ENCODE peak calls at places on chromosomes 11 and 22, in ten cellular contexts. F is endothelial cell of umbilical vein; K is CD8-positive, alpha-beta memory T cell; Z is endodermal cell; B is AG04450; W is naive thymus-derived CD4-positive, alpha-beta T cell; L is thoracic aorta; H is testis; N is stomach; X is right atrium auricular region. G is an unnamed sample. For H3K9me3, the result is how much of the 10 kb centered on the place peaks cover.

GRCh38 chr11:69088676-69089146 is 40.0 kb downstream of the TPCN2 start:
- DNase-seq in X (peak), W (no peak), L (peak), N (peak), F (peak), B (peak), H (peak), Z (peak), K (peak), G (no peak)

GRCh38 chr11:73215191-73216134 is 2.6 kb upstream of the P2RY2 start:
- DNase-seq in N (no peak), Z (no peak), K (no peak), F (no peak), B (no peak), H (no peak), X (no peak), W (no peak), L (no peak), G (no peak)

GRCh38 chr11:68314886-68315580 is 2.6 kb downstream of the LRP5 start:
- DNase-seq in X (no peak), Z (no peak), H (no peak), K (no peak), W (no peak), L (no peak), B (no peak), F (peak), N (no peak), G (no peak)

GRCh38 chr22:40054486-40054885 is 59.7 kb downstream of the FAM83F start:
- DNase-seq in F (no peak), N (no peak), K (no peak), B (no peak), H (no peak), Z (no peak), W (no peak), L (no peak), X (no peak), G (no peak)

GRCh38 chr11:66491315-66491935 is 11.2 kb downstream of the DPP3 start:
- DNase-seq in K (no peak), H (no peak), F (no peak), B (no peak), W (no peak), L (no peak), N (no peak), X (no peak), Z (peak), G (no peak)

GRCh38 chr11:119843760-119844330 is 114.8 kb upstream of the NECTIN1 start:
- DNase-seq in X (no peak), W (no peak), B (no peak), F (no peak), Z (no peak), L (no peak), H (no peak), K (no peak), N (no peak), G (no peak)

GRCh38 chr11:57222239-57222638 is 14.8 kb downstream of the APLNR start:
- DNase-seq in K (no peak), F (peak), B (no peak), N (no peak), L (no peak), H (no peak), X (no peak), W (no peak), Z (no peak), G (no peak)

GRCh38 chr11:125923633-125924032 is 19.3 kb downstream of the DDX25 start:
- DNase-seq in X (no peak), N (no peak), Z (no peak), H (no peak), L (no peak), B (no peak), K (no peak), F (no peak), W (no peak), G (no peak)

GRCh38 chr22:49004484-49005399 is 822.9 kb downstream of the BRD1 start:
- DNase-seq in W (no peak), H (no peak), F (no peak), Z (no peak), X (no peak), N (peak), L (no peak), K (no peak), B (no peak), G (no peak)

GRCh38 chr22:49008682-49009235 is 818.9 kb downstream of the BRD1 start:
- DNase-seq in X (peak), W (no peak), N (peak), H (peak), L (no peak), Z (peak), F (no peak), K (no peak), B (no peak), G (no peak)

GRCh38 chr22:49005557-49005956 is 822.1 kb downstream of the BRD1 start:
- DNase-seq in K (no peak), Z (no peak), N (no peak), W (no peak), L (no peak), F (no peak), B (no peak), H (no peak), X (no peak), G (no peak)

GRCh38 chr22:49007013-49007653 is 820.5 kb downstream of the BRD1 start:
- DNase-seq in H (peak), Z (no peak), W (no peak), B (no peak), K (no peak), N (peak), X (peak), L (no peak), F (no peak), G (no peak)

DNA sequence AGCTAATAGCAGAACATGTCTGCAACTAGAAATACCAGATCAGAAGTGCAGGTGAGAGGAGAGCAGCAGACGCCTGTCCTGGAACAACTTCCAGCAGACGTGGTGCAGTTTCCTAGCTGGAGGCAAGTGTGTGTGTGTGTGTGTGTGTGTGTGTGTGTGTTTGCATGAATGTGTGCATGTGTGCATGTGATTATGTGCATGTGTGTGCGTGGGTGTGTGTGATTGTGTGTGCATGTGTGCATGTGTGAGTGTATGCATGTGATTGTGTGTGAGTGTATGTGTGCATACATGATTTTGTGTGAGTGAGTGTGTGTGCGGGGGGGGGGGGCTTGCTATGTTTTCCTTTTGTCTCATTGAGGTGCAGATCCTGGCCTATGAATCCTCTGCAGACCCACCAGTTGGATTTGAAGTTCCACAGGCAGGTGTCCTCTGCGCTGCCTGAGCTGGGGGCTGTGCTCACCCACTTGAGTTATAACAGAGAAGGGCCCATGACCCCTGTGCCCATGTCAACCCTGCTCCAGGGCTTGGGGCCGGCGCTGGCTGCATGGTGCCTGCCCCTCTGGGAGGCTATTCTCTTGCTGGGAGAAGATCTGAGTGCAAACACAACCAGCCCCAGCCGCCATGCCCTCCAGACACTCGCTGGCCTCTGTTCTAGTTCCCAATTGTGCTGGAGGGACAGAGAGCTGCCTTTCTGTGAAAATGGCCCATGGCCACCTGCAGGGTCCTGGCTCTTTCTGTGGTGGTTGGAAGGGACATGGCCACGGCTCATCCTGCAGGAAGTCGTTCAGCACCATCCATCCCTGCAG is 821.3 kb downstream of the BRD1 start:
- DNase-seq in F (no peak), W (no peak), Z (no peak), N (peak), H (no peak), K (no peak), X (peak), B (no peak), L (no peak), G (no peak)
- H3K9me3 ChIP-seq in F (under half), W (under half), Z (under half), N (under half), H (under half), K (under half), X (under half), B (half or more), L (under half), G (under half)

DNA sequence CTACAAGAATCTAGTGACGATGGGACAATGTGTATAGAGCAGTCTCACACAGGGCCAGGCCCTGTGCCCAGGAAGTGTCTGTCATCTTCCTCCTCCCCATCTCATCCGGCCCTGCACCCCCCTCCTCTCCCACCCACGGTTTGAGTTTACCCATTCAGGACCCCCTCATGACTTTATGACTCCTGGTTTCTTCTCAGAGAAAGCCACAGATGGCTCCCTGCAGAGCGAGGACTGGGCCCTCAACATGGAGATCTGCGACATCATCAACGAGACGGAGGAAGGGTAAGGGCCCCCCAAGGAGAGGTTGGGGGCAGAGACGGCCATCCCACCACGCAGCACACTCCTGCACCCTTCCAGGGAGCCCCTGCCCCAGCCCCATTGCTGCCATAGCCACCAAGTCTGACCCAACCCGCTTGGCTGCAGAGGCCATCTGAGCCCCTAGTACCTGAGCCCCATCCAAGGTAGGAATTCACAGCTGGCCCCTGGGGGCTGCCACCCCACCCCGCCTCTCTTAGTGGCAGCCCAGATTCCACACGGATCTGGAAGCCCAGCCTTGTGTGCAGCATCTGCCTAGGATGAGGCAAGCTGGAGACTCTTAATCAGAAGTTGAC is 18.1 kb downstream of the TOM1 start:
- DNase-seq in F (no peak), L (no peak), H (no peak), X (no peak), B (no peak), Z (no peak), N (no peak), K (no peak), W (no peak), G (no peak)
- H3K4me3 ChIP-seq in F (no peak), L (no peak), H (no peak), X (no peak), B (no peak), Z (no peak), N (no peak), K (no peak), W (no peak), G (no peak)

GRCh38 chr22:32546480-32546879 is 71.9 kb downstream of the FBXO7 start:
- DNase-seq in X (no peak), Z (no peak), K (no peak), L (no peak), F (no peak), B (no peak), N (no peak), W (no peak), H (no peak), G (peak)
- H3K9me3 ChIP-seq in X (under half), Z (under half), K (under half), L (under half), F (under half), B (under half), N (under half), W (under half), H (under half), G (under half)

DNA sequence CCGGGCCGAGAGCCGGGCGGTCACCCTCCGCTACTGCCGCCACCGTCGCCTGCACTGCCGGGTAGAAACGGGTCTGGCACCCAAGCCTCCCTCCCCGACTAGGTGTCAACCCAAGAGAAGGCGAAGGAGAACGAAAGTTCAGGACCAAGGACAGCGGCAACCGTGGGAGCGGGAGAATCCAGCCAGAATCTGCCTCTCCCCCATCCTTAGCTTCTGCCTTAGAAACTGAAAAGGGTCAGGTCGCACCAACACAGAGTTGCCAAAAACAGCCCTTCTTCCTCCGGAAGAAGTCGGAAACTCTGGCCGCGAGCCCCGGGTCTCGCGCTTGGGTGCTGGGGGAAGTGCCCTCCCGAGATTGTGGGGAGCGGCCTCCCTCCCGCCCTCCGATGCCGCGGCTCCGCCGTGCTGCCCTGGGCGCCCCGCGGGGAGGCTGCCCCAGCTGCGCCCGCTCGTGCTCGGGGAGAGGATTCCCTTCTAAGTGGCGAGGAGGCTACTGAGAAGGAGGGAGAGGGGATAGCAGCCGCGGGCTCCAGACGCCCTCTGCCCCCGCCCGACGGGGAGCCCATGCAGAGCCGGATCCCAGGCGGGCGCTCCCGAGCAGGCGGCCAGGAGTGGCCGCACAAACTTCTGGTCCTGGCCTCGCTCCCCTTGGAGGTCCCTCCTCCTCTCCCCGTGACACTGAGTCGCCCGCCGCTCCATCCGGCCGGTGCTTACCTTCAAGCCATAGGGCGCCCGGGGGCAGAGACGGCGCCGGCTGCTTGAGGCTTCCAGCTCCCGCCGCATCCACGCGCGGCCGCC is 637 bp downstream of the DRD2 start:
- DNase-seq in K (peak), H (peak), F (peak), B (peak), Z (peak), L (peak), X (no peak), N (peak), W (no peak), G (no peak)
- H3K4me3 ChIP-seq in K (no peak), H (peak), F (no peak), B (no peak), Z (peak), L (peak), X (no peak), N (peak), W (no peak), G (peak)

DNA sequence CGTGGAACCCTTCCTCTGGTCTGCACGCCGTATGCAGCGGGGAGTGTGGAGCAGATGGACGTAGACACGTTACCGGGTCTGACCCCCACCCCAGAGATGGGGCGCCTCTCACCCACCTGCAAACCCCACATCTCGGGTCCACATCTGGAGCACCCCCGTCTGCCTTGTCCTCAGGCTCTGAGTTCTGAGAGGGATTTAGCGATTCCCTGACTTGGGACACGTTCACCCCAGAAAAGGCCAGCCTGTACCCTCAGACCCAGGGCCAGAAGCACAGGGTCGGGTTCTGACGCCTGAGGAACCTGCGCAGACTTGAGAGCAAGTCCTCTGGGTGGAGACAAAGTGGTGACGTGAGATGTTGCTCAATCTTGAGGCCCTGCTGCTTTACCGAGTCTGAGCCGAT is 1138.5 kb downstream of the BRD1 start:
- DNase-seq in L (no peak), N (no peak), F (no peak), X (no peak), K (no peak), B (no peak), H (no peak), Z (no peak), W (no peak), G (no peak)
- H3K9me3 ChIP-seq in L (under half), N (under half), F (under half), X (under half), K (under half), B (half or more), H (under half), Z (under half), W (under half), G (under half)

DNA sequence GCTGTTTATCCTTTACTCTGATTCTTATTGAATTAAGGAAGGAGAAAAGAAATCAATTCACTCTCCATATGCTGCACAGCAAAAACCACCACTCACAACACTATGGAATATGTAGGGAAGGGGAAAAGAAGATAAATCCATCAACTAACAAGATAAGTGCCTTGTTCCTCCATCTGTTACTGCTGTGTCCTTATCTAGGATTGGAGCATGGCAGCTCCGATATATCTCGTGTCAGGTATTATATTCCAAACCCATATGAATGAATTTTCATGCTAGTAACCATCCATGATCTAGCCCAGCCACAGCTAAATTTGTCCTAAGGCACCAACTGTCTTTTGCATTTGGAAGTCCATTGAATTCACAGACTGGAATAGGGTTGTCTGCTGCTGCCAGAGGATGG is 71.0 kb downstream of the NTM start:
- DNase-seq in F (no peak), H (no peak), Z (no peak), L (no peak), N (no peak), K (no peak), B (no peak), W (no peak), X (no peak), G (no peak)
- H3K4me3 ChIP-seq in F (no peak), H (no peak), Z (no peak), L (no peak), N (no peak), K (no peak), B (no peak), W (no peak), X (no peak), G (no peak)

GRCh38 chr11:134613646-134614045 is 201.6 kb upstream of the B3GAT1 start:
- DNase-seq in N (no peak), X (peak), B (no peak), H (no peak), L (no peak), Z (no peak), W (no peak), F (no peak), K (no peak), G (no peak)
- H3K9me3 ChIP-seq in N (under half), X (under half), B (half or more), H (under half), L (under half), Z (under half), W (under half), F (under half), K (under half), G (under half)